ENCODE peak calls at places on chromosomes 13 and 19, in nine cellular contexts. M is A549, V is stomach, W is body of pancreas, E is right lobe of liver, P is endothelial cell of umbilical vein, X is testis, C is uterus, R is heart left ventricle. O is an unnamed sample.

GRCh38 chr19:8578642-8579265 is 1.5 kb upstream of the MYO1F start:
- DNase-seq in M (peak), V (peak), W (peak), E (peak), P (peak), X (peak), C (peak), R (peak), O (no peak)

GRCh38 chr19:14347999-14348889 is 33.0 kb upstream of the ADGRE5 start:
- DNase-seq in M (peak), V (peak), W (peak), E (peak), P (peak), X (peak), C (peak), R (peak), O (peak)

GRCh38 chr19:47447470-47448359 is 24.0 kb downstream of the SLC8A2 start:
- DNase-seq in M (peak), V (peak), W (peak), E (peak), P (peak), X (peak), C (peak), R (no peak), O (no peak)

GRCh38 chr19:13031917-13032623 is 36.8 kb downstream of the NFIX start:
- DNase-seq in M (no peak), V (no peak), W (no peak), E (no peak), P (no peak), X (no peak), C (no peak), R (no peak), O (no peak)

GRCh38 chr13:22108283-22108897 is 437.5 kb downstream of the FGF9 start:
- DNase-seq in M (no peak), V (no peak), W (no peak), E (no peak), P (no peak), X (no peak), C (no peak), R (no peak), O (no peak)

GRCh38 chr13:45445053-45445452 is 19.7 kb upstream of the COG3 start:
- DNase-seq in M (no peak), V (no peak), W (no peak), E (no peak), P (no peak), X (no peak), C (no peak), R (no peak), O (no peak)

GRCh38 chr19:53824134-53824611 is at the start of gene NLRP12:
- DNase-seq in M (no peak), V (no peak), W (no peak), E (peak), P (no peak), X (no peak), C (no peak), R (peak), O (no peak)

GRCh38 chr13:42497798-42498197 is 76.2 kb upstream of the TNFSF11 start:
- DNase-seq in M (no peak), V (no peak), W (no peak), E (no peak), P (peak), X (no peak), C (no peak), R (no peak), O (no peak)

GRCh38 chr19:4638828-4639530 is at the start of gene TNFAIP8L1:
- DNase-seq in M (peak), V (peak), W (peak), E (peak), P (peak), X (peak), C (peak), R (peak), O (peak)

GRCh38 chr19:55012294-55012693 is 25.8 kb downstream of the GP6 start:
- DNase-seq in M (no peak), V (no peak), W (no peak), E (no peak), P (no peak), X (no peak), C (no peak), R (no peak), O (no peak)

GRCh38 chr13:97125051-97125809 is 96.9 kb upstream of the MBNL2 start:
- DNase-seq in M (peak), V (no peak), W (peak), E (no peak), P (no peak), X (peak), C (peak), R (no peak), O (no peak)

GRCh38 chr13:113224486-113224885 is 15.1 kb downstream of the CUL4A start:
- DNase-seq in M (no peak), V (no peak), W (peak), E (no peak), P (no peak), X (no peak), C (no peak), R (no peak), O (no peak)

GRCh38 chr19:45761714-45762113 is 7.3 kb downstream of the SIX5 start:
- DNase-seq in M (no peak), V (no peak), W (no peak), E (no peak), P (no peak), X (no peak), C (no peak), R (no peak), O (no peak)

GRCh38 chr13:98893361-98893760 is 84.5 kb downstream of the DOCK9 start:
- DNase-seq in M (no peak), V (no peak), W (no peak), E (no peak), P (peak), X (no peak), C (no peak), R (no peak), O (no peak)

GRCh38 chr19:3619631-3620012 is 7.0 kb downstream of the CACTIN start:
- DNase-seq in M (no peak), V (no peak), W (no peak), E (no peak), P (no peak), X (no peak), C (no peak), R (no peak), O (no peak)

GRCh38 chr13:112929778-112930055 is 39.3 kb upstream of the MCF2L start:
- DNase-seq in M (no peak), V (no peak), W (no peak), E (no peak), P (no peak), X (no peak), C (no peak), R (no peak), O (no peak)

GRCh38 chr13:40920826-40921225 is 98.3 kb downstream of the ELF1 start:
- DNase-seq in M (no peak), V (no peak), W (no peak), E (no peak), P (no peak), X (no peak), C (no peak), R (no peak), O (no peak)

GRCh38 chr13:59774511-59774911 is 389.2 kb downstream of the DIAPH3 start:
- DNase-seq in M (peak), V (no peak), W (no peak), E (no peak), P (no peak), X (no peak), C (no peak), R (no peak), O (no peak)

GRCh38 chr19:2775556-2776430 is 7.3 kb downstream of the SGTA start:
- DNase-seq in M (no peak), V (peak), W (peak), E (peak), P (peak), X (peak), C (peak), R (peak), O (peak)

GRCh38 chr19:54574527-54575056 is 1.0 kb downstream of the LILRA2 start:
- DNase-seq in M (no peak), V (no peak), W (no peak), E (no peak), P (no peak), X (no peak), C (no peak), R (no peak), O (no peak)

GRCh38 chr13:98842858-98843481 is 90.5 kb upstream of the SLC15A1 start:
- DNase-seq in M (peak), V (peak), W (peak), E (peak), P (peak), X (peak), C (peak), R (peak), O (peak)

GRCh38 chr13:94707400-94708021 is 4.8 kb downstream of the SOX21 start:
- DNase-seq in M (peak), V (no peak), W (no peak), E (no peak), P (no peak), X (no peak), C (no peak), R (no peak), O (no peak)

GRCh38 chr13:112981361-112981905 is 12.4 kb downstream of the MCF2L start:
- DNase-seq in M (no peak), V (no peak), W (no peak), E (no peak), P (no peak), X (no peak), C (no peak), R (no peak), O (no peak)

GRCh38 chr13:113631341-113632095 is 26.5 kb downstream of the ATP4B start:
- DNase-seq in M (no peak), V (no peak), W (no peak), E (peak), P (no peak), X (no peak), C (no peak), R (no peak), O (no peak)

GRCh38 chr13:49877629-49878218 is 58.4 kb downstream of the SPRYD7 start:
- DNase-seq in M (peak), V (no peak), W (no peak), E (no peak), P (no peak), X (no peak), C (no peak), R (no peak), O (no peak)

GRCh38 chr19:36008336-36008978 is at the start of gene SYNE4:
- DNase-seq in M (peak), V (peak), W (peak), E (peak), P (no peak), X (no peak), C (no peak), R (no peak), O (no peak)

GRCh38 chr13:53151692-53152421 is 123.2 kb downstream of the OLFM4 start:
- DNase-seq in M (peak), V (peak), W (peak), E (no peak), P (peak), X (peak), C (peak), R (no peak), O (peak)

GRCh38 chr19:29285878-29286277 is 72.9 kb upstream of the UQCRFS1 start:
- DNase-seq in M (peak), V (no peak), W (no peak), E (no peak), P (no peak), X (no peak), C (no peak), R (no peak), O (no peak)

GRCh38 chr13:46057251-46058015 is 4.9 kb upstream of the ZC3H13 start:
- DNase-seq in M (no peak), V (no peak), W (no peak), E (no peak), P (no peak), X (no peak), C (no peak), R (no peak), O (no peak)

DNA sequence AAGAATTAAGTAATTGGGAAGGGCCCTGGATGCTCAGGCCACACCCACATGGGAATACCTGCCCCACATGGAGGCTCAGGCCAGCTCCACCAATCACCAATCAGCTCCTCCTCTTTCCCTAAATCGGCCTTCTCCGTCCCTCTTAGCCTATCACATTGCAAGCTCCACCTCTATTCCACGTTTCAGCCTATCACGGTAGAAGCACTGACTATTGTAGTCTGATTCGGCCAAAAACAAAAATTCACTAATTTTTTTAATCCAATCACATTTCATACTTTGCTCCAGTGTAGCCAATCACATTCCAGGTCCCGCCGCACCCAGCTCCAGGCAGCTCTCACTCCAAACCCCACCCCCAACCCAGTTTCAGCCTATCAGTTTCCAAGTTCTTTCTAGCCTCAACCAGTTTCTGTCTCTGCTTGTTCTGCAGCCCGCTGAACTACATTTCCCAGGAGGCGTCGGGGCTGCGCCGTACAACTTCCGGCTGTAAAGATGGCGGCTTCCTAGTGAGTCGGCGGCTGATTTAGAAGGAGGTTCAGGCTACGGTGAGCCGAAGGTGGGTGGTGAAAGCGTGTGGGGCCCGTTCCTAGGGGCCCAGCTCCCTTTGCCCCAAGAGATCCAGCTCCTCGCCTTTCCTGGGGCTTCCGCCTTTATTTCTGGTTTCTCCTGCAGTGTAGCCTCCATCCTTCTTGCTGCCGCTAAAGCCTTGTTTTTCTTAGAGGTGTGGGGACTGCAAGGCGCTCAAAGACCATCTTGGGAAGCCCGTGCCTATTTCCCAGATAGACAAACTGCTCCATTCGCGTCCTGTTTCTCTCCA is at the start of gene BABAM1:
- DNase-seq in M (peak), V (peak), W (peak), E (peak), P (peak), X (peak), C (peak), R (peak), O (peak)
- TF ChIP-seq POLR2A in M (peak), V (no peak), W (peak), E (peak), P (peak), X (no peak), C (no peak), R (peak), O (peak)

GRCh38 chr19:10870501-10870954 is 825 bp upstream of the CARM1 start:
- DNase-seq in M (no peak), V (no peak), W (no peak), E (no peak), P (no peak), X (no peak), C (no peak), R (no peak), O (no peak)
- TF ChIP-seq POLR2A in M (peak), V (no peak), W (no peak), E (no peak), P (peak), X (no peak), C (no peak), R (no peak), O (peak)

GRCh38 chr13:110405597-110406450 is 98.7 kb downstream of the COL4A2 start:
- DNase-seq in M (no peak), V (no peak), W (no peak), E (no peak), P (no peak), X (no peak), C (no peak), R (no peak), O (no peak)
- TF ChIP-seq POLR2A in M (no peak), V (no peak), W (no peak), E (no peak), P (no peak), X (no peak), C (no peak), R (no peak), O (no peak)

GRCh38 chr13:23434431-23434830 is 929 bp upstream of the SACS start:
- DNase-seq in M (no peak), V (no peak), W (no peak), E (no peak), P (no peak), X (no peak), C (no peak), R (no peak), O (no peak)

GRCh38 chr13:23432589-23432988 is 913 bp downstream of the SACS start:
- DNase-seq in M (no peak), V (no peak), W (no peak), E (no peak), P (no peak), X (no peak), C (no peak), R (no peak), O (no peak)

GRCh38 chr13:23436680-23437079 is 3.2 kb upstream of the SACS start:
- DNase-seq in M (no peak), V (no peak), W (no peak), E (no peak), P (no peak), X (no peak), C (no peak), R (no peak), O (no peak)

GRCh38 chr13:23430664-23431063 is 2.8 kb downstream of the SACS start:
- DNase-seq in M (no peak), V (no peak), W (no peak), E (no peak), P (no peak), X (no peak), C (no peak), R (no peak), O (no peak)

GRCh38 chr13:23433171-23434153 is at the start of gene SACS:
- DNase-seq in M (peak), V (no peak), W (peak), E (no peak), P (peak), X (peak), C (no peak), R (no peak), O (peak)
- TF ChIP-seq POLR2A in M (peak), V (no peak), W (peak), E (no peak), P (peak), X (no peak), C (no peak), R (no peak), O (peak)

GRCh38 chr19:39508629-39509028 is 6.3 kb upstream of the SELENOV start:
- DNase-seq in M (no peak), V (no peak), W (no peak), E (no peak), P (no peak), X (no peak), C (no peak), R (no peak), O (no peak)
- TF ChIP-seq POLR2A in M (no peak), V (no peak), W (no peak), E (no peak), P (no peak), X (no peak), C (no peak), R (no peak), O (no peak)

O was measured in H54.